ENCODE peak calls at places on chromosomes 13 and 19, in seven cellular contexts. One of them, this sample, is unnamed.

GRCh38 chr19:16529466-16530144 is 12.6 kb downstream of the CHERP start:
- DNase-seq in left lung: no peak
- DNase-seq in epithelial cell of esophagus: no peak
- DNase-seq in CD14-positive monocyte: no peak
- DNase-seq in A549: no peak
- DNase-seq in psoas muscle: no peak
- DNase-seq in lower lobe of right lung: no peak
- DNase-seq in this sample: no peak

GRCh38 chr13:113057084-113057483 is 48.5 kb upstream of the F7 start:
- DNase-seq in left lung: no peak
- DNase-seq in epithelial cell of esophagus: no peak
- DNase-seq in CD14-positive monocyte: peak
- DNase-seq in A549: no peak
- DNase-seq in psoas muscle: peak
- DNase-seq in lower lobe of right lung: peak
- DNase-seq in this sample: no peak

GRCh38 chr13:99191900-99192399 is 8.7 kb upstream of the UBAC2 start:
- DNase-seq in left lung: no peak
- DNase-seq in epithelial cell of esophagus: no peak
- DNase-seq in CD14-positive monocyte: no peak
- DNase-seq in A549: no peak
- DNase-seq in psoas muscle: no peak
- DNase-seq in lower lobe of right lung: no peak
- DNase-seq in this sample: no peak

GRCh38 chr13:44815507-44816074 is 173.7 kb downstream of the NUFIP1 start:
- DNase-seq in left lung: peak
- DNase-seq in epithelial cell of esophagus: peak
- DNase-seq in CD14-positive monocyte: no peak
- DNase-seq in A549: peak
- DNase-seq in psoas muscle: no peak
- DNase-seq in lower lobe of right lung: peak
- DNase-seq in this sample: no peak

GRCh38 chr13:50243926-50244325 is 228.7 kb downstream of the KCNRG start:
- DNase-seq in left lung: no peak
- DNase-seq in epithelial cell of esophagus: no peak
- DNase-seq in CD14-positive monocyte: no peak
- DNase-seq in A549: no peak
- DNase-seq in psoas muscle: no peak
- DNase-seq in lower lobe of right lung: no peak
- DNase-seq in this sample: no peak

GRCh38 chr13:44434441-44435141 is 61.0 kb downstream of the SERP2 start:
- DNase-seq in left lung: no peak
- DNase-seq in epithelial cell of esophagus: no peak
- DNase-seq in CD14-positive monocyte: no peak
- DNase-seq in A549: no peak
- DNase-seq in psoas muscle: no peak
- DNase-seq in lower lobe of right lung: no peak
- DNase-seq in this sample: no peak

GRCh38 chr19:53308339-53308811 is 25.2 kb upstream of the ZNF845 start:
- DNase-seq in left lung: no peak
- DNase-seq in epithelial cell of esophagus: peak
- DNase-seq in CD14-positive monocyte: no peak
- DNase-seq in A549: no peak
- DNase-seq in psoas muscle: no peak
- DNase-seq in lower lobe of right lung: no peak
- DNase-seq in this sample: peak

GRCh38 chr19:46392837-46393236 is 20.5 kb downstream of the CCDC8 start:
- DNase-seq in left lung: no peak
- DNase-seq in epithelial cell of esophagus: no peak
- DNase-seq in CD14-positive monocyte: no peak
- DNase-seq in A549: no peak
- DNase-seq in psoas muscle: no peak
- DNase-seq in lower lobe of right lung: no peak
- DNase-seq in this sample: no peak

GRCh38 chr13:100535401-100536135 is 53.0 kb downstream of the GGACT start:
- DNase-seq in left lung: no peak
- DNase-seq in epithelial cell of esophagus: no peak
- DNase-seq in CD14-positive monocyte: no peak
- DNase-seq in A549: no peak
- DNase-seq in psoas muscle: no peak
- DNase-seq in lower lobe of right lung: no peak
- DNase-seq in this sample: no peak

GRCh38 chr13:94327318-94327717 is 152.2 kb downstream of the DCT start:
- DNase-seq in left lung: no peak
- DNase-seq in epithelial cell of esophagus: no peak
- DNase-seq in CD14-positive monocyte: no peak
- DNase-seq in A549: no peak
- DNase-seq in psoas muscle: no peak
- DNase-seq in lower lobe of right lung: no peak
- DNase-seq in this sample: no peak

GRCh38 chr13:48318014-48318713 is 14.6 kb downstream of the RB1 start:
- DNase-seq in left lung: no peak
- DNase-seq in epithelial cell of esophagus: no peak
- DNase-seq in CD14-positive monocyte: no peak
- DNase-seq in A549: no peak
- DNase-seq in psoas muscle: peak
- DNase-seq in lower lobe of right lung: no peak
- DNase-seq in this sample: no peak

GRCh38 chr13:48315981-48316380 is 12.4 kb downstream of the RB1 start:
- DNase-seq in left lung: no peak
- DNase-seq in epithelial cell of esophagus: no peak
- DNase-seq in CD14-positive monocyte: no peak
- DNase-seq in A549: no peak
- DNase-seq in psoas muscle: no peak
- DNase-seq in lower lobe of right lung: no peak
- DNase-seq in this sample: no peak

GRCh38 chr13:48318714-48319457 is 15.3 kb downstream of the RB1 start:
- DNase-seq in left lung: peak
- DNase-seq in epithelial cell of esophagus: no peak
- DNase-seq in CD14-positive monocyte: no peak
- DNase-seq in A549: no peak
- DNase-seq in psoas muscle: peak
- DNase-seq in lower lobe of right lung: peak
- DNase-seq in this sample: no peak

GRCh38 chr13:48316826-48317510 is 13.4 kb downstream of the RB1 start:
- DNase-seq in left lung: no peak
- DNase-seq in epithelial cell of esophagus: no peak
- DNase-seq in CD14-positive monocyte: no peak
- DNase-seq in A549: no peak
- DNase-seq in psoas muscle: no peak
- DNase-seq in lower lobe of right lung: no peak
- DNase-seq in this sample: no peak

GRCh38 chr13:48317511-48317981 is 14.0 kb downstream of the RB1 start:
- DNase-seq in left lung: no peak
- DNase-seq in epithelial cell of esophagus: no peak
- DNase-seq in CD14-positive monocyte: no peak
- DNase-seq in A549: no peak
- DNase-seq in psoas muscle: peak
- DNase-seq in lower lobe of right lung: no peak
- DNase-seq in this sample: no peak
- TF ChIP-seq CTCF in left lung: no peak
- TF ChIP-seq CTCF in epithelial cell of esophagus: no peak
- TF ChIP-seq CTCF in CD14-positive monocyte: no peak
- TF ChIP-seq CTCF in A549: no peak
- TF ChIP-seq CTCF in psoas muscle: no peak
- TF ChIP-seq CTCF in lower lobe of right lung: no peak
- TF ChIP-seq CTCF in this sample: no peak

GRCh38 chr19:49486710-49487276 is 615 bp upstream of the RPL13A start:
- DNase-seq in left lung: no peak
- DNase-seq in epithelial cell of esophagus: no peak
- DNase-seq in CD14-positive monocyte: no peak
- DNase-seq in A549: no peak
- DNase-seq in psoas muscle: no peak
- DNase-seq in lower lobe of right lung: no peak
- DNase-seq in this sample: no peak
- TF ChIP-seq CTCF in left lung: no peak
- TF ChIP-seq CTCF in epithelial cell of esophagus: no peak
- TF ChIP-seq CTCF in CD14-positive monocyte: no peak
- TF ChIP-seq CTCF in A549: no peak
- TF ChIP-seq CTCF in psoas muscle: no peak
- TF ChIP-seq CTCF in lower lobe of right lung: peak
- TF ChIP-seq CTCF in this sample: peak

GRCh38 chr13:59483441-59484116 is 680.1 kb downstream of the DIAPH3 start:
- DNase-seq in left lung: no peak
- DNase-seq in epithelial cell of esophagus: no peak
- DNase-seq in CD14-positive monocyte: no peak
- DNase-seq in A549: no peak
- DNase-seq in psoas muscle: no peak
- DNase-seq in lower lobe of right lung: no peak
- DNase-seq in this sample: no peak

GRCh38 chr13:59488436-59488835 is 675.3 kb downstream of the DIAPH3 start:
- DNase-seq in left lung: no peak
- DNase-seq in epithelial cell of esophagus: no peak
- DNase-seq in CD14-positive monocyte: no peak
- DNase-seq in A549: no peak
- DNase-seq in psoas muscle: no peak
- DNase-seq in lower lobe of right lung: no peak
- DNase-seq in this sample: no peak

GRCh38 chr13:59492030-59492636 is 671.6 kb downstream of the DIAPH3 start:
- DNase-seq in left lung: no peak
- DNase-seq in epithelial cell of esophagus: no peak
- DNase-seq in CD14-positive monocyte: no peak
- DNase-seq in A549: no peak
- DNase-seq in psoas muscle: no peak
- DNase-seq in lower lobe of right lung: no peak
- DNase-seq in this sample: no peak

GRCh38 chr13:59490651-59491050 is 673.1 kb downstream of the DIAPH3 start:
- DNase-seq in left lung: no peak
- DNase-seq in epithelial cell of esophagus: peak
- DNase-seq in CD14-positive monocyte: no peak
- DNase-seq in A549: no peak
- DNase-seq in psoas muscle: no peak
- DNase-seq in lower lobe of right lung: no peak
- DNase-seq in this sample: no peak

DNA sequence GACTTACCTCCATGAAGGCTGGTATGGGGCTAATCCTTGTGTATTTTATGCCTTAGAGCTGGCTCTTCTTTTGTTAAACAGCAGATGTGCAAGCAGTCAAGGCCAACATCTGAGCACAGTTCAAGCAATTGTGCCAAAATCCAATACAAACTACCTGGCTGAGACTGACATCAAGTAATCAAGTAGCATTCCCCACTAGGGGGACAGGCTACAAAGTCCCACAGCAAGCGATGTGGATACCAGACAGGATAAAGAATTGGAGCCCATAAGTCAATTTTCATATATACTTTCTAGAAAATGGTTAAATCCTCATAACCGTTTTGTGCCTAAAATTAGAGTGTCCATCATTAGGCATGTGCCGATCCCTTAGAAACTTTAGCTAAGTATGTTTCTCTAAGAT is 675.8 kb downstream of the DIAPH3 start:
- DNase-seq in left lung: no peak
- DNase-seq in epithelial cell of esophagus: no peak
- DNase-seq in CD14-positive monocyte: no peak
- DNase-seq in A549: no peak
- DNase-seq in psoas muscle: no peak
- DNase-seq in lower lobe of right lung: no peak
- DNase-seq in this sample: no peak
- TF ChIP-seq CTCF in left lung: no peak
- TF ChIP-seq CTCF in epithelial cell of esophagus: no peak
- TF ChIP-seq CTCF in CD14-positive monocyte: no peak
- TF ChIP-seq CTCF in A549: no peak
- TF ChIP-seq CTCF in psoas muscle: no peak
- TF ChIP-seq CTCF in lower lobe of right lung: no peak
- TF ChIP-seq CTCF in this sample: peak

GRCh38 chr13:75635621-75636338 is at the start of gene LMO7:
- DNase-seq in left lung: peak
- DNase-seq in epithelial cell of esophagus: peak
- DNase-seq in CD14-positive monocyte: no peak
- DNase-seq in A549: peak
- DNase-seq in psoas muscle: peak
- DNase-seq in lower lobe of right lung: peak
- DNase-seq in this sample: peak
- TF ChIP-seq CTCF in left lung: no peak
- TF ChIP-seq CTCF in epithelial cell of esophagus: no peak
- TF ChIP-seq CTCF in CD14-positive monocyte: no peak
- TF ChIP-seq CTCF in A549: no peak
- TF ChIP-seq CTCF in psoas muscle: no peak
- TF ChIP-seq CTCF in lower lobe of right lung: no peak
- TF ChIP-seq CTCF in this sample: no peak

GRCh38 chr19:15454371-15454800 is 4.6 kb upstream of the WIZ start:
- DNase-seq in left lung: no peak
- DNase-seq in epithelial cell of esophagus: no peak
- DNase-seq in CD14-positive monocyte: no peak
- DNase-seq in A549: peak
- DNase-seq in psoas muscle: peak
- DNase-seq in lower lobe of right lung: no peak
- DNase-seq in this sample: no peak
- TF ChIP-seq CTCF in left lung: no peak
- TF ChIP-seq CTCF in epithelial cell of esophagus: peak
- TF ChIP-seq CTCF in CD14-positive monocyte: no peak
- TF ChIP-seq CTCF in A549: no peak
- TF ChIP-seq CTCF in psoas muscle: peak
- TF ChIP-seq CTCF in lower lobe of right lung: no peak
- TF ChIP-seq CTCF in this sample: peak

GRCh38 chr19:49915271-49915670 is 13.7 kb upstream of the ATF5 start:
- DNase-seq in left lung: no peak
- DNase-seq in epithelial cell of esophagus: no peak
- DNase-seq in CD14-positive monocyte: no peak
- DNase-seq in A549: no peak
- DNase-seq in psoas muscle: no peak
- DNase-seq in lower lobe of right lung: no peak
- DNase-seq in this sample: no peak
- TF ChIP-seq CTCF in left lung: no peak
- TF ChIP-seq CTCF in epithelial cell of esophagus: peak
- TF ChIP-seq CTCF in CD14-positive monocyte: peak
- TF ChIP-seq CTCF in A549: no peak
- TF ChIP-seq CTCF in psoas muscle: no peak
- TF ChIP-seq CTCF in lower lobe of right lung: no peak
- TF ChIP-seq CTCF in this sample: peak

DNA sequence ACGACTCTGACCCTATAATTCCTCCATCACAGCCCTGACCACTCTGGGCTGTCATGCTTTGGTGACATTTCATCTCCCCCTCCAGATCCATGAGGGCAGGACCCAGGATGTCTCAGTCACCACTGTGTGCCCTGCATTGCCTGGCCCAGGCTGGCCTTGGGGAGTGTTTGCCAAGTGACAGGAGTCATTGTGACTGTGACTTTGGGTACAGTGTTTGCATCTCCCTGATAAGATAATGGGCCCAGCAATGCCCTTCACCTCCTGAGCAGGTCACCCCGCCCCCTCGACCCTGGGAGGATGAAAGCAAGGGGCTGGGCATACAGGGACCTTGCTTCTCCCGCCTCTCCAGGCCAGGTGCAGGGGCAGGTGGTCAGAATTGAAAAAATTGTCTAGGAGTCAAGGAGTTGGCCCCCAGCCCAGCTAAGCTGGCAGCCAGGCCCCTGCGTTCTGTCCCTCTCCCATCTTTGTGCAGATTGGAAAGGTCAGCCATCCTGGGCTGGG is 5.9 kb upstream of the ATP4A start:
- DNase-seq in left lung: no peak
- DNase-seq in epithelial cell of esophagus: no peak
- DNase-seq in CD14-positive monocyte: no peak
- DNase-seq in A549: no peak
- DNase-seq in psoas muscle: no peak
- DNase-seq in lower lobe of right lung: no peak
- DNase-seq in this sample: no peak
- TF ChIP-seq CTCF in left lung: no peak
- TF ChIP-seq CTCF in epithelial cell of esophagus: no peak
- TF ChIP-seq CTCF in CD14-positive monocyte: no peak
- TF ChIP-seq CTCF in A549: no peak
- TF ChIP-seq CTCF in psoas muscle: no peak
- TF ChIP-seq CTCF in lower lobe of right lung: no peak
- TF ChIP-seq CTCF in this sample: no peak

GRCh38 chr13:32947886-32948285 is 68.3 kb upstream of the KL start:
- DNase-seq in left lung: no peak
- DNase-seq in epithelial cell of esophagus: no peak
- DNase-seq in CD14-positive monocyte: no peak
- DNase-seq in A549: no peak
- DNase-seq in psoas muscle: no peak
- DNase-seq in lower lobe of right lung: no peak
- DNase-seq in this sample: no peak
- TF ChIP-seq CTCF in left lung: no peak
- TF ChIP-seq CTCF in epithelial cell of esophagus: no peak
- TF ChIP-seq CTCF in CD14-positive monocyte: no peak
- TF ChIP-seq CTCF in A549: no peak
- TF ChIP-seq CTCF in psoas muscle: no peak
- TF ChIP-seq CTCF in lower lobe of right lung: no peak
- TF ChIP-seq CTCF in this sample: no peak

This sample was measured in progenitor cell of endocrine pancreas.